ENCODE peak calls at places on chromosomes 6 and 20, in eight cellular contexts. L is right lobe of liver, K is cardiac muscle cell, F is A549, H is mucosa of descending colon, M is fibroblast of pulmonary artery, J is cardiac fibroblast, A is brain microvascular endothelial cell. P is an unnamed sample.

GRCh38 chr20:1427457-1428054 is 34.7 kb upstream of the FKBP1A start:
- DNase-seq in L (no peak), K (peak), F (no peak), H (no peak), M (peak), J (no peak), A (no peak), P (no peak)

GRCh38 chr6:79494841-79495240 is 42.4 kb downstream of the LCA5 start:
- DNase-seq in L (no peak), K (no peak), F (no peak), H (no peak), M (no peak), J (no peak), A (no peak), P (no peak)

GRCh38 chr20:15494841-15495240 is 1078.4 kb downstream of the KIF16B start:
- DNase-seq in L (no peak), K (no peak), F (no peak), H (no peak), M (no peak), J (no peak), A (no peak), P (no peak)

GRCh38 chr6:136037246-136037884 is 185.9 kb downstream of the PDE7B start:
- DNase-seq in L (no peak), K (peak), F (no peak), H (no peak), M (peak), J (peak), A (no peak), P (no peak)

GRCh38 chr6:130973521-130974277 is 89.3 kb downstream of the EPB41L2 start:
- DNase-seq in L (no peak), K (no peak), F (no peak), H (no peak), M (no peak), J (no peak), A (no peak), P (no peak)

GRCh38 chr20:19785173-19785799 is 27.2 kb downstream of the RIN2 start:
- DNase-seq in L (no peak), K (peak), F (peak), H (no peak), M (peak), J (peak), A (no peak), P (no peak)

GRCh38 chr20:15528386-15529111 is 1044.7 kb downstream of the KIF16B start:
- DNase-seq in L (no peak), K (no peak), F (no peak), H (no peak), M (no peak), J (no peak), A (peak), P (no peak)

GRCh38 chr6:116370717-116371383 is at the start of gene DSE:
- DNase-seq in L (peak), K (peak), F (peak), H (peak), M (peak), J (peak), A (peak), P (peak)

GRCh38 chr20:59866338-59866737 is 67.1 kb downstream of the SYCP2 start:
- DNase-seq in L (no peak), K (no peak), F (no peak), H (no peak), M (no peak), J (no peak), A (no peak), P (no peak)

GRCh38 chr6:142728910-142729481 is 216.0 kb downstream of the HIVEP2 start:
- DNase-seq in L (no peak), K (peak), F (no peak), H (peak), M (peak), J (peak), A (peak), P (no peak)

GRCh38 chr6:127971945-127972391 is 71.1 kb upstream of the THEMIS start:
- DNase-seq in L (no peak), K (peak), F (peak), H (peak), M (peak), J (peak), A (peak), P (no peak)

GRCh38 chr20:18056174-18057105 is 1.3 kb downstream of the OVOL2 start:
- DNase-seq in L (peak), K (peak), F (peak), H (peak), M (peak), J (no peak), A (no peak), P (no peak)

GRCh38 chr6:160279850-160280249 is 21.2 kb upstream of the SLC22A2 start:
- DNase-seq in L (no peak), K (no peak), F (peak), H (no peak), M (peak), J (peak), A (peak), P (no peak)

GRCh38 chr20:33373735-33374605 is 27.3 kb downstream of the CDK5RAP1 start:
- DNase-seq in L (peak), K (peak), F (peak), H (no peak), M (peak), J (peak), A (peak), P (no peak)

GRCh38 chr6:159217595-159218275 is 48.5 kb downstream of the FNDC1 start:
- DNase-seq in L (peak), K (peak), F (peak), H (peak), M (peak), J (no peak), A (peak), P (no peak)

GRCh38 chr20:22430154-22430745 is 154.1 kb downstream of the FOXA2 start:
- DNase-seq in L (no peak), K (peak), F (peak), H (no peak), M (peak), J (peak), A (no peak), P (no peak)

GRCh38 chr6:25417206-25417605 is 138.0 kb downstream of the CARMIL1 start:
- DNase-seq in L (no peak), K (peak), F (no peak), H (no peak), M (no peak), J (no peak), A (no peak), P (no peak)

GRCh38 chr6:74070091-74070490 is 374.1 kb downstream of the CD109 start:
- DNase-seq in L (no peak), K (peak), F (no peak), H (no peak), M (peak), J (peak), A (peak), P (no peak)

GRCh38 chr6:155528982-155529453 is 73.4 kb upstream of the NOX3 start:
- DNase-seq in L (no peak), K (peak), F (peak), H (no peak), M (peak), J (peak), A (peak), P (no peak)

GRCh38 chr20:32559753-32560380 is 25.3 kb downstream of the NOL4L start:
- DNase-seq in L (no peak), K (no peak), F (no peak), H (no peak), M (no peak), J (no peak), A (no peak), P (no peak)

GRCh38 chr6:83265384-83265783 is 72.2 kb downstream of the RWDD2A start:
- DNase-seq in L (no peak), K (peak), F (no peak), H (no peak), M (peak), J (peak), A (peak), P (no peak)

GRCh38 chr20:34946661-34947060 is 8.9 kb downstream of the GSS start:
- DNase-seq in L (no peak), K (no peak), F (no peak), H (no peak), M (no peak), J (no peak), A (no peak), P (no peak)

GRCh38 chr6:12718025-12718424 is 1.5 kb downstream of the PHACTR1 start:
- DNase-seq in L (no peak), K (peak), F (peak), H (no peak), M (peak), J (peak), A (peak), P (no peak)

GRCh38 chr6:91276315-91276714 is 689.4 kb upstream of the MAP3K7 start:
- DNase-seq in L (no peak), K (no peak), F (peak), H (no peak), M (no peak), J (no peak), A (no peak), P (no peak)

GRCh38 chr20:62617711-62618483 is 24.4 kb upstream of the SLCO4A1 start:
- DNase-seq in L (peak), K (no peak), F (no peak), H (no peak), M (no peak), J (no peak), A (no peak), P (no peak)

GRCh38 chr6:1063671-1064355 is 248.1 kb upstream of the FOXQ1 start:
- DNase-seq in L (no peak), K (no peak), F (no peak), H (no peak), M (no peak), J (no peak), A (no peak), P (no peak)

GRCh38 chr20:64146936-64147451 is 17.3 kb upstream of the MYT1 start:
- DNase-seq in L (no peak), K (no peak), F (no peak), H (no peak), M (no peak), J (no peak), A (no peak), P (peak)

GRCh38 chr20:19079536-19080299 is 132.7 kb upstream of the SLC24A3 start:
- DNase-seq in L (no peak), K (peak), F (no peak), H (no peak), M (peak), J (peak), A (no peak), P (no peak)

GRCh38 chr6:107128577-107128976 is 13.3 kb upstream of the BEND3 start:
- DNase-seq in L (no peak), K (peak), F (no peak), H (no peak), M (peak), J (peak), A (no peak), P (no peak)

GRCh38 chr6:100269189-100269588 is 195.5 kb downstream of the SIM1 start:
- DNase-seq in L (no peak), K (peak), F (peak), H (no peak), M (peak), J (peak), A (peak), P (no peak)

GRCh38 chr6:116036075-116036773 is 24.5 kb downstream of the FRK start:
- DNase-seq in L (no peak), K (no peak), F (no peak), H (no peak), M (no peak), J (no peak), A (no peak), P (no peak)

GRCh38 chr6:4316867-4317400 is 181.6 kb upstream of the ECI2 start:
- DNase-seq in L (peak), K (peak), F (peak), H (peak), M (peak), J (peak), A (peak), P (no peak)

GRCh38 chr6:4929319-4929718 is 74.5 kb downstream of the RPP40 start:
- DNase-seq in L (no peak), K (peak), F (no peak), H (no peak), M (peak), J (peak), A (no peak), P (no peak)

GRCh38 chr6:150527100-150527499 is 72.6 kb upstream of the PLEKHG1 start:
- DNase-seq in L (no peak), K (peak), F (no peak), H (peak), M (peak), J (no peak), A (no peak), P (no peak)
- TF ChIP-seq CTCF in L (no peak), K (no peak), F (no peak), H (no peak), M (no peak), J (no peak), A (no peak), P (no peak)

GRCh38 chr20:36521526-36521925 is 19.8 kb upstream of the MYL9 start:
- DNase-seq in L (no peak), K (no peak), F (no peak), H (no peak), M (no peak), J (no peak), A (no peak), P (no peak)

GRCh38 chr20:36525620-36526365 is 15.5 kb upstream of the MYL9 start:
- DNase-seq in L (no peak), K (no peak), F (no peak), H (no peak), M (no peak), J (no peak), A (no peak), P (no peak)

GRCh38 chr20:36523341-36523740 is 18.0 kb upstream of the MYL9 start:
- DNase-seq in L (no peak), K (no peak), F (no peak), H (no peak), M (no peak), J (no peak), A (no peak), P (no peak)

GRCh38 chr20:36519012-36519719 is 22.2 kb upstream of the MYL9 start:
- DNase-seq in L (no peak), K (no peak), F (no peak), H (no peak), M (no peak), J (no peak), A (no peak), P (no peak)

GRCh38 chr20:36519944-36520343 is 21.4 kb upstream of the MYL9 start:
- DNase-seq in L (no peak), K (no peak), F (no peak), H (no peak), M (no peak), J (no peak), A (no peak), P (no peak)
- TF ChIP-seq CTCF in L (no peak), K (no peak), F (no peak), H (no peak), M (no peak), J (no peak), A (no peak), P (no peak)

GRCh38 chr6:42229720-42230119 is 12.1 kb upstream of the MRPS10 start:
- DNase-seq in L (no peak), K (no peak), F (no peak), H (no peak), M (no peak), J (no peak), A (no peak), P (no peak)

GRCh38 chr6:42227173-42227850 is 9.7 kb upstream of the MRPS10 start:
- DNase-seq in L (no peak), K (no peak), F (no peak), H (no peak), M (no peak), J (no peak), A (no peak), P (no peak)

GRCh38 chr6:42232035-42232434 is 14.4 kb upstream of the MRPS10 start:
- DNase-seq in L (no peak), K (no peak), F (no peak), H (no peak), M (no peak), J (no peak), A (no peak), P (no peak)

GRCh38 chr6:42228305-42228704 is 10.6 kb upstream of the MRPS10 start:
- DNase-seq in L (no peak), K (no peak), F (no peak), H (no peak), M (no peak), J (no peak), A (no peak), P (no peak)

GRCh38 chr6:42230320-42231034 is 12.8 kb upstream of the MRPS10 start:
- DNase-seq in L (no peak), K (no peak), F (no peak), H (no peak), M (peak), J (peak), A (no peak), P (no peak)
- TF ChIP-seq CTCF in L (peak), K (peak), F (peak), H (no peak), M (peak), J (peak), A (peak), P (peak)

GRCh38 chr20:6530254-6530653 is 237.2 kb upstream of the BMP2 start:
- DNase-seq in L (no peak), K (no peak), F (no peak), H (no peak), M (no peak), J (no peak), A (no peak), P (no peak)

GRCh38 chr20:6530916-6531315 is 236.6 kb upstream of the BMP2 start:
- DNase-seq in L (no peak), K (no peak), F (no peak), H (no peak), M (no peak), J (no peak), A (no peak), P (no peak)

GRCh38 chr20:6524305-6524704 is 243.2 kb upstream of the BMP2 start:
- DNase-seq in L (no peak), K (no peak), F (no peak), H (no peak), M (no peak), J (no peak), A (no peak), P (no peak)

DNA sequence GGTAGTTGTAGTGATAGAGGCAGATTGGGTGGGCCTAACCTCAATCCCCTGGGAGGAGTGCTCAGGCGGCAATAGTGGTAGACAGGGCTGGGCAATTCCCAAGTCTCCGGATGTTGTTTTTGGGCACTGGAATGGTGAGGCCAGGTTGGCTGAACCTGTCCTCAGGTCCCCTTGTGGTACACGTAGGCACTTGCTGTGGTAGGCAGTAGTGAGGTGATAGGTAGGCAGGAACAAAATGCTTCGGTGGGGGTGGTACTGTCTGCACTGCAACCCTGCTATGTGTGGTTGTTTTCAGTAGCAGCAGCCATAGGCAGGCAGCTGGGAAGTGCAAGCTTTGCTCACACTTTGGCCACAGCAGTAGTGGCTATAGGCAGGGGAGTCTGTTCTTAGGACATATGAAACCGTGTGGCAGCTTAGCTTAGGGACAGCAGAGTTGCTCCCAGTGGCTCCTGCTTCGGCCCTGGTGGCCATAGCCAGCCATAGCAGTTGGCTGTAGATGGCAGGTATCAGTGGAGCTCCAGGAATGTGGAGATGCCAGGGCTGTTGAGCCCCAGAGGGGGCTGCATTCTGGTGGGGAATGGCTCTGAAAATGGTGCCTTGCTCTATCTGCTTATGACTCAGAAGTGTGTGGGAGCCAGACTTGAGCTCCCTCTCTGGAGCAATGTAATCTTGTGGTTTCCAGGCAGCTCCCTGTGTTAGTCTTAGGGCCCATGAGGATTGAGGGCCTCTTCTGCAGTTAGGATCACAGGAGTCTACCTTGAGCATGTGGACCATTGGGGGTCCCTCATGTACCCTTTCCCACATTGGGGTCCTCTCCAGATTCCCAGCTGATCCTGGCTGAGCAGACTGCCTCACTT is 241.8 kb upstream of the BMP2 start:
- DNase-seq in L (no peak), K (peak), F (no peak), H (no peak), M (peak), J (peak), A (peak), P (no peak)
- TF ChIP-seq CTCF in L (no peak), K (peak), F (no peak), H (no peak), M (no peak), J (peak), A (peak), P (no peak)

GRCh38 chr6:109383438-109383940 is 1.2 kb upstream of the CD164 start:
- DNase-seq in L (no peak), K (no peak), F (no peak), H (no peak), M (no peak), J (no peak), A (no peak), P (no peak)
- TF ChIP-seq CTCF in L (no peak), K (no peak), F (no peak), H (no peak), M (no peak), J (no peak), A (no peak), P (no peak)